ENCODE peak calls at places on chromosomes 3 and 15, in seven cellular contexts. One of them, this sample, is unnamed.

GRCh38 chr3:72340476-72341379 is 507.5 kb downstream of the SHQ1 start:
- DNase-seq in cardiac muscle cell: no peak
- DNase-seq in heart right ventricle: no peak
- DNase-seq in uterus: peak; percentile 77
- DNase-seq in CD8-positive, alpha-beta T cell: no peak
- DNase-seq in body of pancreas: no peak
- DNase-seq in Peyer's patch: no peak
- DNase-seq in this sample: no peak

GRCh38 chr3:64440498-64440897 is 215.2 kb upstream of the PRICKLE2 start:
- DNase-seq in body of pancreas: peak; percentile 70
- DNase-seq in uterus: peak; percentile 19
- DNase-seq in Peyer's patch: no peak
- DNase-seq in heart right ventricle: peak; percentile 32
- DNase-seq in cardiac muscle cell: peak; percentile 92
- DNase-seq in CD8-positive, alpha-beta T cell: no peak
- DNase-seq in this sample: no peak

GRCh38 chr3:72957303-72957702 is 39.3 kb upstream of the PPP4R2 start:
- DNase-seq in body of pancreas: peak; percentile 45
- DNase-seq in uterus: no peak
- DNase-seq in Peyer's patch: no peak
- DNase-seq in cardiac muscle cell: peak; percentile 43
- DNase-seq in heart right ventricle: no peak
- DNase-seq in CD8-positive, alpha-beta T cell: no peak
- DNase-seq in this sample: no peak

GRCh38 chr3:66747688-66748087 is 246.9 kb upstream of the LRIG1 start:
- DNase-seq in cardiac muscle cell: no peak
- DNase-seq in body of pancreas: no peak
- DNase-seq in Peyer's patch: no peak
- DNase-seq in heart right ventricle: no peak
- DNase-seq in CD8-positive, alpha-beta T cell: no peak
- DNase-seq in uterus: no peak
- DNase-seq in this sample: no peak

GRCh38 chr3:9149566-9149965 is 99.9 kb downstream of the SRGAP3 start:
- DNase-seq in cardiac muscle cell: no peak
- DNase-seq in heart right ventricle: no peak
- DNase-seq in uterus: no peak
- DNase-seq in CD8-positive, alpha-beta T cell: no peak
- DNase-seq in Peyer's patch: no peak
- DNase-seq in body of pancreas: no peak
- DNase-seq in this sample: no peak

GRCh38 chr3:13655074-13655913 is 106.4 kb downstream of the FBLN2 start:
- DNase-seq in uterus: no peak
- DNase-seq in body of pancreas: peak; percentile 38
- DNase-seq in heart right ventricle: peak; percentile 29
- DNase-seq in Peyer's patch: no peak
- DNase-seq in cardiac muscle cell: peak; percentile 64
- DNase-seq in CD8-positive, alpha-beta T cell: no peak
- DNase-seq in this sample: no peak

GRCh38 chr15:99006146-99006545 is 1.4 kb downstream of the PGPEP1L start:
- DNase-seq in Peyer's patch: no peak
- DNase-seq in cardiac muscle cell: no peak
- DNase-seq in CD8-positive, alpha-beta T cell: no peak
- DNase-seq in heart right ventricle: no peak
- DNase-seq in uterus: no peak
- DNase-seq in body of pancreas: no peak
- DNase-seq in this sample: no peak

GRCh38 chr3:72953325-72953956 is 43.2 kb upstream of the PPP4R2 start:
- DNase-seq in Peyer's patch: no peak
- DNase-seq in body of pancreas: no peak
- DNase-seq in CD8-positive, alpha-beta T cell: no peak
- DNase-seq in heart right ventricle: no peak
- DNase-seq in uterus: peak; percentile 54
- DNase-seq in cardiac muscle cell: peak; percentile 78
- DNase-seq in this sample: no peak

GRCh38 chr15:90953947-90954711 is 555 bp upstream of the RCCD1 start:
- DNase-seq in uterus: no peak
- DNase-seq in CD8-positive, alpha-beta T cell: no peak
- DNase-seq in heart right ventricle: no peak
- DNase-seq in body of pancreas: no peak
- DNase-seq in cardiac muscle cell: no peak
- DNase-seq in Peyer's patch: no peak
- DNase-seq in this sample: no peak

GRCh38 chr15:28021281-28022039 is 77.7 kb downstream of the OCA2 start:
- DNase-seq in body of pancreas: peak; percentile 53
- DNase-seq in uterus: no peak
- DNase-seq in Peyer's patch: no peak
- DNase-seq in CD8-positive, alpha-beta T cell: peak; percentile 17
- DNase-seq in cardiac muscle cell: peak; percentile 68
- DNase-seq in heart right ventricle: peak; percentile 34
- DNase-seq in this sample: no peak

GRCh38 chr15:98660055-98660454 is 11.7 kb downstream of the IGF1R start:
- DNase-seq in Peyer's patch: no peak
- DNase-seq in cardiac muscle cell: no peak
- DNase-seq in heart right ventricle: no peak
- DNase-seq in body of pancreas: no peak
- DNase-seq in CD8-positive, alpha-beta T cell: no peak
- DNase-seq in uterus: no peak
- DNase-seq in this sample: no peak

GRCh38 chr15:42490246-42490742 is 647 bp downstream of the ZNF106 start:
- DNase-seq in uterus: no peak
- DNase-seq in cardiac muscle cell: no peak
- DNase-seq in Peyer's patch: no peak
- DNase-seq in CD8-positive, alpha-beta T cell: no peak
- DNase-seq in body of pancreas: no peak
- DNase-seq in heart right ventricle: no peak
- DNase-seq in this sample: no peak

GRCh38 chr15:59622289-59622688 is 10.7 kb downstream of the GCNT3 start:
- DNase-seq in uterus: no peak
- DNase-seq in heart right ventricle: no peak
- DNase-seq in body of pancreas: peak; percentile 17
- DNase-seq in Peyer's patch: peak; percentile 48
- DNase-seq in cardiac muscle cell: peak; percentile 48
- DNase-seq in CD8-positive, alpha-beta T cell: peak; percentile 17
- DNase-seq in this sample: no peak

GRCh38 chr3:76203578-76203977 is 418.2 kb upstream of the ZNF717 start:
- DNase-seq in heart right ventricle: no peak
- DNase-seq in CD8-positive, alpha-beta T cell: no peak
- DNase-seq in uterus: no peak
- DNase-seq in Peyer's patch: no peak
- DNase-seq in body of pancreas: no peak
- DNase-seq in cardiac muscle cell: no peak
- DNase-seq in this sample: no peak

GRCh38 chr3:164952966-164953365 is 125.3 kb downstream of the SI start:
- DNase-seq in Peyer's patch: no peak
- DNase-seq in heart right ventricle: no peak
- DNase-seq in cardiac muscle cell: no peak
- DNase-seq in body of pancreas: no peak
- DNase-seq in CD8-positive, alpha-beta T cell: no peak
- DNase-seq in uterus: no peak
- DNase-seq in this sample: no peak

GRCh38 chr3:7188551-7188950 is 327.6 kb downstream of the GRM7 start:
- DNase-seq in CD8-positive, alpha-beta T cell: no peak
- DNase-seq in Peyer's patch: no peak
- DNase-seq in heart right ventricle: no peak
- DNase-seq in cardiac muscle cell: no peak
- DNase-seq in uterus: no peak
- DNase-seq in body of pancreas: no peak
- DNase-seq in this sample: no peak

GRCh38 chr15:65286069-65286703 is 497 bp downstream of the PARP16 start:
- DNase-seq in cardiac muscle cell: peak; percentile 23
- DNase-seq in Peyer's patch: peak; percentile 29
- DNase-seq in heart right ventricle: no peak
- DNase-seq in body of pancreas: peak; percentile 45
- DNase-seq in CD8-positive, alpha-beta T cell: no peak
- DNase-seq in uterus: no peak
- DNase-seq in this sample: peak; percentile 74

GRCh38 chr15:65289261-65289854 is 2.7 kb upstream of the PARP16 start:
- DNase-seq in CD8-positive, alpha-beta T cell: no peak
- DNase-seq in uterus: no peak
- DNase-seq in heart right ventricle: no peak
- DNase-seq in cardiac muscle cell: no peak
- DNase-seq in body of pancreas: no peak
- DNase-seq in Peyer's patch: no peak
- DNase-seq in this sample: no peak

GRCh38 chr15:65285291-65286068 is 1.2 kb downstream of the PARP16 start:
- DNase-seq in heart right ventricle: no peak
- DNase-seq in uterus: no peak
- DNase-seq in cardiac muscle cell: no peak
- DNase-seq in body of pancreas: no peak
- DNase-seq in Peyer's patch: no peak
- DNase-seq in CD8-positive, alpha-beta T cell: no peak
- DNase-seq in this sample: no peak

GRCh38 chr15:65287515-65287845 is 797 bp upstream of the PARP16 start:
- DNase-seq in body of pancreas: no peak
- DNase-seq in cardiac muscle cell: no peak
- DNase-seq in uterus: no peak
- DNase-seq in CD8-positive, alpha-beta T cell: no peak
- DNase-seq in heart right ventricle: no peak
- DNase-seq in Peyer's patch: no peak
- DNase-seq in this sample: no peak

GRCh38 chr15:65286704-65287514 is at the start of gene PARP16:
- DNase-seq in Peyer's patch: peak; percentile 92
- DNase-seq in heart right ventricle: peak; percentile 88
- DNase-seq in uterus: peak; percentile 91
- DNase-seq in body of pancreas: peak; percentile 92
- DNase-seq in cardiac muscle cell: peak; percentile 89
- DNase-seq in CD8-positive, alpha-beta T cell: peak; percentile 92
- DNase-seq in this sample: peak; percentile 84
- H3K27ac ChIP-seq in Peyer's patch: peak within 1 kb of the TSS; percentile 84
- H3K27ac ChIP-seq in heart right ventricle: peak within 1 kb of the TSS; percentile 89
- H3K27ac ChIP-seq in uterus: peak within 1 kb of the TSS; percentile 93
- H3K27ac ChIP-seq in body of pancreas: peak within 1 kb of the TSS; percentile 78
- H3K27ac ChIP-seq in cardiac muscle cell: peak within 1 kb of the TSS; percentile 79
- H3K27ac ChIP-seq in CD8-positive, alpha-beta T cell: peak within 1 kb of the TSS; percentile 69
- H3K27ac ChIP-seq in this sample: peak within 1 kb of the TSS; percentile 87

DNA sequence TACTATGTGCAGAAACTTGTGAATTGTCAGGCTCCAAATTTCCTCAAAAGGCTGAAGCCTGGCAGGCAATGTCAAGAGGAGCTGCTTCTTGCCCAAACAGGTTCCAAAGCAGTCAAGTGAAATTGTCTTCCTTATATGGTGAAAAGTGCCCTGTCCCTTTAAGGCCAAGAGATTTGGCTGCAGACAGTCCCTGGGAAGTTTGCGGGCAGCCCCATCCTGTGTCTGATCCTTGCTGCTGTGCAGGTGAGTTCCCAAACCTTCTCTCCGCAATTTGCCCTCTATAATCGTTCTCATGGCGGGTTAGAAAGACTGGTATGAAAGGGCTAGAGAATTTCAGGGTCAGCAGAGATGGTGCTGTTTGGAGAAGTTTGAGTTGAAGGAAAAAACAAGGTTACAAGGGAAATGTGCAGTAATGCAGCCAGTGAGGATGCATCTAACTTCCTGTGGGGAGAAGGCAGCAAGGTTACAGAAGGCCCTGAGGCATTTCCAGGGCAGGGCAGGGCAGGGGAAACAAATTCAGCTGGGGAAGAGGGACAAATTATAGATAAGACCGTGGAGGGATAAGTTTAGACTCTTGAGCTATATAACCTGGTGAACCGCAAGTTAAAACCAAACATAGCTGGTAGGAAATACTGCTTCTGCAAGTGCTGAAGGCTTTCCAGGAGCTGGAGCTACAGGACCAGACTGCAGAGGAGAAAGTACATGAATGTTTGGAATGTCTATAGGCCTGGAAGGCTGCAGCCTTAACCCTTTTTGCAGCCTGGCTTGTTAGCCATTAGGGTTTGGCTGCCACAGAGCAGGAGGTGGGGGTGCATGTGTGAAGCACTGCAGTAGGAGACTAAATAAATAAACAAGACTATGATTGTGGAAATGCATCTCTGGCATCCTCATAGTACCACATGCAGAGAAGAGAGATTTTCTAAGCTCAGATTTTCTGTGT is 256.2 kb upstream of the IL12A start:
- DNase-seq in body of pancreas: no peak
- DNase-seq in CD8-positive, alpha-beta T cell: no peak
- DNase-seq in uterus: no peak
- DNase-seq in Peyer's patch: no peak
- DNase-seq in cardiac muscle cell: peak; percentile 46
- DNase-seq in heart right ventricle: no peak
- DNase-seq in this sample: no peak
- H3K27ac ChIP-seq in body of pancreas: no peak overlapping the region
- H3K27ac ChIP-seq in CD8-positive, alpha-beta T cell: no peak overlapping the region
- H3K27ac ChIP-seq in uterus: no peak overlapping the region
- H3K27ac ChIP-seq in Peyer's patch: no peak overlapping the region
- H3K27ac ChIP-seq in cardiac muscle cell: peak overlapping the region; percentile 95
- H3K27ac ChIP-seq in heart right ventricle: peak overlapping the region; percentile 2
- H3K27ac ChIP-seq in this sample: peak overlapping the region; percentile 36

DNA sequence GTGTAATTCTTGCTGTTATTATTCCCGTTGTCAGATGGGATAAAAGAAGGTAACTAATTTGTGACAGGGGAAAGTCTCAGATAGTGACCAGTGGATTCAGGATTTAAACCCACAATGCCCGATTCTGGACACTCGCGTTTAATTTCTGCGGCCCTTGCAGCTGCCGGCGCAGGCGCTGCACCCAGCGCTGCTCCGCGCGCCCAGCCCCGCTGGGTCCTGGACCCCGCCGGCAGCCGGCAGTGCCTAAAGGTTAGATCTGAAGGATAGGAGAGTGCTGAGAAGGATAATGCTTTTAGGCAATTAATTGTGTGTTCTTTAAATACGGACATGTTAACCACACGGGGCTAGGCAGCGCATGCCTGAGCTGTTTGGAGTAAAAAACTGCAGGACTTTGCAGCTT is 3.6 kb upstream of the MKRN3 start:
- DNase-seq in CD8-positive, alpha-beta T cell: no peak
- DNase-seq in body of pancreas: no peak
- DNase-seq in Peyer's patch: no peak
- DNase-seq in heart right ventricle: no peak
- DNase-seq in cardiac muscle cell: no peak
- DNase-seq in uterus: no peak
- DNase-seq in this sample: no peak
- H3K27ac ChIP-seq in CD8-positive, alpha-beta T cell: no peak overlapping the region
- H3K27ac ChIP-seq in body of pancreas: no peak overlapping the region
- H3K27ac ChIP-seq in Peyer's patch: no peak overlapping the region
- H3K27ac ChIP-seq in heart right ventricle: no peak overlapping the region
- H3K27ac ChIP-seq in cardiac muscle cell: no peak overlapping the region
- H3K27ac ChIP-seq in uterus: no peak overlapping the region
- H3K27ac ChIP-seq in this sample: no peak overlapping the region

DNA sequence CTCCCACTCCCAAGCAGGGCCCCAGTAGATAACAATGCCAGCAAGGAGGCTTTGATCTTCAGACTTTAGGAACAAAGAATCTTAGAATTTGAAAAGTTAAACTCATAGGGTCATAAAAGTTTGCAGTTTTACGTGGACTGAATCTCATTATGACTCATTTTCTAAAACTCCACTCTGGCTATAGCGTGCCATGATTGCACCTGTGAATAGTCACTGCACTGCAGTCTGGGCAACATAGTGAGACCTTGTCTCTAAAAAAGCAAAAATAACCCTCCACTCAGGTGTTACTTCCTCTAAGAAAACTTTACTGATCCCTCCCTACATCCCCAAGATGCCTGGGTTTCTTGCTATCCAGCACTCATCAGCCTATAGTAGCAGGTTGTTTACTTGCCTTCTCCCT is 104.5 kb downstream of the IL20RB start:
- DNase-seq in uterus: no peak
- DNase-seq in heart right ventricle: no peak
- DNase-seq in CD8-positive, alpha-beta T cell: no peak
- DNase-seq in body of pancreas: no peak
- DNase-seq in Peyer's patch: no peak
- DNase-seq in cardiac muscle cell: no peak
- DNase-seq in this sample: no peak
- H3K27ac ChIP-seq in uterus: no peak overlapping the region
- H3K27ac ChIP-seq in heart right ventricle: no peak overlapping the region
- H3K27ac ChIP-seq in CD8-positive, alpha-beta T cell: no peak overlapping the region
- H3K27ac ChIP-seq in body of pancreas: no peak overlapping the region
- H3K27ac ChIP-seq in Peyer's patch: no peak overlapping the region
- H3K27ac ChIP-seq in cardiac muscle cell: no peak overlapping the region
- H3K27ac ChIP-seq in this sample: no peak overlapping the region

This sample was measured in tibial artery.